ENCODE peak calls at places on chromosomes 5 and 9, in ten cellular contexts. R, P, Y, U, M, K, A, X, S and Q are unnamed samples.

GRCh38 chr5:168740055-168740820 is 161.1 kb upstream of the PANK3 start:
- DNase-seq in A (no peak), S (no peak), U (no peak), M (no peak), P (no peak), K (no peak), R (no peak), X (no peak), Y (no peak), Q (no peak)

GRCh38 chr5:168086104-168086610 is 205.3 kb upstream of the WWC1 start:
- DNase-seq in X (no peak), P (no peak), A (no peak), M (no peak), S (peak), Y (no peak), R (peak), K (no peak), U (no peak), Q (peak)

GRCh38 chr9:134993416-134993815 is 75.7 kb upstream of the FCN1 start:
- DNase-seq in P (no peak), R (no peak), S (no peak), A (no peak), X (no peak), K (no peak), Y (no peak), U (no peak), M (no peak), Q (no peak)

GRCh38 chr5:114243281-114243982 is 118.4 kb upstream of the KCNN2 start:
- DNase-seq in K (no peak), P (no peak), X (no peak), Y (no peak), U (no peak), S (no peak), R (no peak), A (no peak), M (peak), Q (peak)

GRCh38 chr5:88677943-88678779 is 204.8 kb downstream of the MEF2C start:
- DNase-seq in S (no peak), U (no peak), K (peak), A (no peak), P (no peak), Y (peak), X (no peak), R (no peak), M (no peak), Q (no peak)

GRCh38 chr9:88429595-88430430 is 41.6 kb downstream of the SPIN1 start:
- DNase-seq in K (no peak), Y (no peak), R (no peak), X (no peak), U (no peak), S (no peak), P (no peak), M (peak), A (no peak), Q (no peak)

GRCh38 chr9:121748080-121748479 is 96.6 kb downstream of the DAB2IP start:
- DNase-seq in Y (no peak), A (no peak), R (no peak), U (no peak), P (no peak), S (no peak), X (peak), K (no peak), M (peak), Q (no peak)

GRCh38 chr5:138981131-138981530 is 106.0 kb upstream of the LRRTM2 start:
- DNase-seq in A (no peak), X (no peak), Y (no peak), U (no peak), P (no peak), M (peak), S (no peak), R (no peak), K (no peak), Q (peak)

GRCh38 chr5:2093859-2094615 is 211.3 kb upstream of the IRX4 start:
- DNase-seq in U (no peak), S (no peak), P (no peak), R (no peak), M (no peak), A (no peak), K (no peak), X (no peak), Y (no peak), Q (peak)

GRCh38 chr9:100498592-100498991 is 25.6 kb downstream of the TMEFF1 start:
- DNase-seq in K (no peak), U (no peak), A (no peak), R (no peak), Y (no peak), M (peak), P (no peak), S (no peak), X (no peak), Q (peak)

GRCh38 chr9:98101868-98102273 is 17.2 kb downstream of the TRIM14 start:
- DNase-seq in A (no peak), U (peak), X (peak), Y (no peak), K (no peak), R (no peak), P (peak), S (no peak), M (peak), Q (no peak)

GRCh38 chr5:93658044-93658443 is 75.0 kb downstream of the NR2F1 start:
- DNase-seq in R (no peak), U (no peak), A (no peak), P (no peak), Y (no peak), K (no peak), S (no peak), M (peak), X (no peak), Q (peak)

GRCh38 chr5:138468133-138468965 is 3.1 kb downstream of the EGR1 start:
- DNase-seq in P (peak), M (peak), Y (no peak), A (no peak), R (no peak), X (no peak), K (no peak), S (no peak), U (no peak), Q (peak)

GRCh38 chr5:149174847-149175234 is 33.5 kb downstream of the ABLIM3 start:
- DNase-seq in M (no peak), Y (no peak), U (no peak), X (no peak), S (no peak), P (no peak), R (no peak), K (no peak), A (no peak), Q (no peak)

GRCh38 chr9:117706421-117707150 is 2.4 kb downstream of the TLR4 start:
- DNase-seq in X (no peak), M (no peak), A (no peak), P (no peak), K (no peak), Y (no peak), U (no peak), S (no peak), R (no peak), Q (no peak)

GRCh38 chr5:38856660-38857059 is 10.8 kb downstream of the OSMR start:
- DNase-seq in U (no peak), K (no peak), P (no peak), S (no peak), A (no peak), Y (no peak), R (no peak), X (no peak), M (no peak), Q (no peak)

GRCh38 chr5:137306903-137307302 is 192.2 kb downstream of the SPOCK1 start:
- DNase-seq in U (no peak), Y (no peak), R (no peak), K (no peak), A (no peak), X (no peak), S (no peak), P (no peak), M (no peak), Q (no peak)